ENCODE peak calls at places on chromosomes 6 and 20, in seven cellular contexts. W is islet precursor cell; P is nephron progenitor cell; E is activated CD8-positive, alpha-beta T cell treated with anti-CD3 and anti-CD28 coated beads for 36 hours; L is A673; U is activated naive CD4-positive, alpha-beta T cell treated with anti-CD3 and anti-CD28 coated beads, Interleukin-2, amount 50 U/mL, for 72 hours; C is WTC11. M is an unnamed sample.

GRCh38 chr20:38804243-38804642 is 1.3 kb upstream of the PPP1R16B start:
- DNase-seq in W (no peak), U (no peak), C (no peak), P (no peak), L (no peak), E (no peak), M (no peak)

GRCh38 chr20:62219992-62220665 is at the start of gene HRH3:
- DNase-seq in L (peak), U (peak), C (peak), E (no peak), P (peak), W (peak), M (peak)

GRCh38 chr6:111628117-111628866 is 22.6 kb upstream of the TRAF3IP2 start:
- DNase-seq in C (no peak), W (no peak), E (no peak), P (no peak), L (no peak), U (no peak), M (no peak)

GRCh38 chr6:16374796-16375195 is 136.4 kb downstream of the GMPR start:
- DNase-seq in E (peak), W (peak), C (no peak), U (no peak), L (no peak), P (no peak), M (no peak)

GRCh38 chr20:32411955-32412706 is 54.0 kb downstream of the ASXL1 start:
- DNase-seq in L (no peak), E (no peak), W (no peak), U (no peak), P (no peak), C (no peak), M (no peak)

GRCh38 chr20:49853640-49854039 is 41.0 kb downstream of the SLC9A8 start:
- DNase-seq in W (peak), E (no peak), C (peak), L (no peak), P (peak), U (no peak), M (no peak)

GRCh38 chr6:44554901-44555300 is 167.4 kb downstream of the CDC5L start:
- DNase-seq in C (no peak), L (no peak), W (no peak), U (no peak), E (no peak), P (no peak), M (no peak)

GRCh38 chr20:51802170-51802745 is at the start of gene SALL4:
- DNase-seq in U (no peak), W (peak), C (peak), L (peak), P (peak), E (no peak), M (no peak)

GRCh38 chr20:25042531-25043498 is 15.1 kb downstream of the ACSS1 start:
- DNase-seq in L (no peak), E (peak), U (peak), P (no peak), W (no peak), C (no peak), M (peak)

GRCh38 chr20:19416627-19417026 is 204.2 kb downstream of the SLC24A3 start:
- DNase-seq in W (no peak), C (no peak), E (no peak), P (no peak), L (peak), U (no peak), M (no peak)

GRCh38 chr6:111781055-111781708 is 92.1 kb downstream of the FYN start:
- DNase-seq in L (no peak), E (no peak), P (no peak), W (peak), C (no peak), U (no peak), M (no peak)

GRCh38 chr6:17156112-17156921 is 54.5 kb downstream of the STMND1 start:
- DNase-seq in P (peak), L (peak), W (no peak), U (peak), E (peak), C (peak), M (peak)

GRCh38 chr6:147033267-147033666 is 170.9 kb upstream of the STXBP5 start:
- DNase-seq in W (peak), P (no peak), C (peak), L (no peak), U (no peak), E (no peak), M (no peak)

GRCh38 chr20:38982291-38982690 is 20.1 kb downstream of the DHX35 start:
- DNase-seq in P (no peak), C (no peak), U (no peak), L (peak), E (no peak), W (no peak), M (no peak)

GRCh38 chr6:133411757-133412156 is 170.6 kb downstream of the EYA4 start:
- DNase-seq in W (no peak), L (no peak), U (no peak), C (no peak), P (no peak), E (no peak), M (no peak)

GRCh38 chr6:157764346-157765068 is 58.5 kb upstream of the SNX9 start:
- DNase-seq in L (peak), C (no peak), W (peak), E (peak), P (peak), U (peak), M (peak)

GRCh38 chr6:106089981-106090380 is 3.8 kb downstream of the PRDM1 start:
- DNase-seq in W (no peak), E (peak), C (no peak), U (no peak), L (peak), P (no peak), M (no peak)

GRCh38 chr20:63079971-63080370 is 73.2 kb upstream of the BHLHE23 start:
- DNase-seq in L (no peak), E (no peak), U (no peak), C (peak), P (no peak), W (no peak), M (no peak)

GRCh38 chr20:45433316-45433715 is 17.4 kb downstream of the PIGT start:
- DNase-seq in E (no peak), U (no peak), W (no peak), P (no peak), C (no peak), L (no peak), M (no peak)

GRCh38 chr20:63891061-63892002 is 3.6 kb upstream of the DNAJC5 start:
- DNase-seq in E (no peak), W (no peak), C (peak), U (no peak), P (no peak), L (no peak), M (no peak)

GRCh38 chr6:143941852-143942627 is 66.0 kb downstream of the PLAGL1 start:
- DNase-seq in C (peak), U (peak), P (peak), W (peak), E (peak), L (peak), M (peak)

GRCh38 chr20:48919882-48920526 is 1.5 kb upstream of the ARFGEF2 start:
- DNase-seq in C (no peak), P (no peak), E (no peak), U (no peak), L (no peak), W (peak), M (no peak)

GRCh38 chr6:150720774-150721233 is 121.1 kb downstream of the PLEKHG1 start:
- DNase-seq in L (peak), P (no peak), C (no peak), U (no peak), W (peak), E (peak), M (no peak)

GRCh38 chr20:3646651-3647050 is 16.5 kb downstream of the GFRA4 start:
- DNase-seq in W (peak), E (no peak), P (no peak), U (no peak), L (no peak), C (no peak), M (no peak)

GRCh38 chr6:51768087-51768486 is 319.3 kb downstream of the PKHD1 start:
- DNase-seq in C (no peak), P (no peak), E (no peak), L (no peak), W (no peak), U (no peak), M (no peak)

GRCh38 chr6:8085053-8085511 is 17.3 kb downstream of the EEF1E1 start:
- DNase-seq in W (peak), L (no peak), C (no peak), U (no peak), E (no peak), P (no peak), M (no peak)

GRCh38 chr20:42368910-42369309 is 750.7 kb upstream of the CHD6 start:
- DNase-seq in P (no peak), W (no peak), E (no peak), C (no peak), L (no peak), U (no peak), M (no peak)

GRCh38 chr6:141107562-141108160 is 1025.1 kb upstream of the GJE1 start:
- DNase-seq in W (peak), P (no peak), U (no peak), C (no peak), L (no peak), E (no peak), M (no peak)

GRCh38 chr6:100810015-100810414 is 71.1 kb downstream of the ASCC3 start:
- DNase-seq in L (no peak), P (no peak), E (no peak), C (no peak), U (no peak), W (no peak), M (no peak)

GRCh38 chr20:12838261-12838866 is 170.4 kb upstream of the SPTLC3 start:
- DNase-seq in L (peak), C (peak), W (no peak), U (no peak), E (peak), P (no peak), M (no peak)

GRCh38 chr6:5087389-5087788 is 2.2 kb downstream of the PPP1R3G start:
- DNase-seq in P (no peak), E (no peak), W (peak), C (no peak), L (no peak), U (no peak), M (no peak)

GRCh38 chr6:131135244-131136020 is at the start of gene AKAP7:
- DNase-seq in W (peak), L (peak), E (peak), P (peak), C (peak), U (peak), M (peak)

GRCh38 chr6:82397962-82398692 is 34.5 kb downstream of the TPBG start:
- DNase-seq in P (no peak), C (no peak), E (no peak), L (no peak), U (no peak), W (no peak), M (no peak)

GRCh38 chr20:25320035-25320800 is 70.4 kb downstream of the ABHD12 start:
- DNase-seq in W (no peak), U (no peak), E (no peak), L (no peak), C (peak), P (no peak), M (no peak)

GRCh38 chr6:52407467-52407866 is 12.7 kb upstream of the EFHC1 start:
- DNase-seq in L (peak), U (no peak), W (no peak), C (no peak), E (peak), P (peak), M (no peak)

GRCh38 chr20:61422636-61423425 is 170.8 kb downstream of the CDH4 start:
- DNase-seq in C (peak), L (no peak), W (no peak), P (no peak), E (no peak), U (no peak), M (no peak)

GRCh38 chr6:85360794-85361642 is 88.9 kb upstream of the NT5E start:
- DNase-seq in L (peak), C (no peak), P (no peak), E (peak), W (peak), U (no peak), M (no peak)

GRCh38 chr6:41159415-41160082 is 3.4 kb downstream of the TREM2 start:
- DNase-seq in P (no peak), W (no peak), C (no peak), U (no peak), L (no peak), E (no peak), M (no peak)

GRCh38 chr6:28496099-28496779 is 19.4 kb downstream of the GPX6 start:
- DNase-seq in P (no peak), U (no peak), C (no peak), L (peak), W (no peak), E (no peak), M (no peak)

GRCh38 chr20:38473353-38473795 is 731 bp downstream of the RALGAPB start:
- DNase-seq in W (no peak), C (no peak), E (no peak), U (no peak), L (no peak), P (no peak), M (no peak)